ENCODE peak calls at places on chromosome 19, in seven cellular contexts. V is uterus, Z is endothelial cell, O is RWPE1, F is Caco-2, A is GM20000, X is mesothelial cell of epicardium. P is an unnamed sample.

GRCh38 chr19:55352746-55353145 is 1.8 kb downstream of the COX6B2 start:
- DNase-seq in V (no peak), Z (no peak), O (no peak), F (no peak), A (no peak), X (no peak), P (no peak)

GRCh38 chr19:23203841-23204344 is 46.3 kb downstream of the ZNF724 start:
- DNase-seq in V (no peak), Z (no peak), O (no peak), F (no peak), A (no peak), X (no peak), P (no peak)

GRCh38 chr19:29674374-29675119 is 9.3 kb downstream of the PLEKHF1 start:
- DNase-seq in V (no peak), Z (no peak), O (no peak), F (no peak), A (no peak), X (no peak), P (no peak)

GRCh38 chr19:34323433-34324204 is 41.4 kb upstream of the GPI start:
- DNase-seq in V (no peak), Z (no peak), O (no peak), F (no peak), A (no peak), X (no peak), P (no peak)

GRCh38 chr19:45361608-45362007 is 8.8 kb downstream of the ERCC2 start:
- DNase-seq in V (no peak), Z (no peak), O (no peak), F (no peak), A (no peak), X (no peak), P (no peak)

GRCh38 chr19:30006206-30006605 is 64.2 kb downstream of the URI1 start:
- DNase-seq in V (no peak), Z (no peak), O (no peak), F (no peak), A (no peak), X (no peak), P (no peak)

GRCh38 chr19:4326837-4327251 is 11.8 kb downstream of the STAP2 start:
- DNase-seq in V (no peak), Z (no peak), O (no peak), F (no peak), A (no peak), X (no peak), P (peak; percentile 25)

GRCh38 chr19:52007805-52008557 is at the start of gene ZNF615:
- DNase-seq in V (peak; percentile 85), Z (peak; percentile 87), O (peak; percentile 70), F (peak; percentile 90), A (peak; percentile 81), X (peak; percentile 89), P (peak; percentile 90)

GRCh38 chr19:50820086-50820485 is 3.5 kb downstream of the KLK1 start:
- DNase-seq in V (no peak), Z (no peak), O (no peak), F (no peak), A (no peak), X (no peak), P (no peak)

GRCh38 chr19:50821622-50822021 is 2.0 kb downstream of the KLK1 start:
- DNase-seq in V (no peak), Z (no peak), O (no peak), F (no peak), A (no peak), X (no peak), P (no peak)

GRCh38 chr19:50819636-50820035 is 4.0 kb downstream of the KLK1 start:
- DNase-seq in V (no peak), Z (no peak), O (no peak), F (no peak), A (no peak), X (no peak), P (no peak)

GRCh38 chr19:50821248-50821612 is 2.4 kb downstream of the KLK1 start:
- DNase-seq in V (no peak), Z (no peak), O (no peak), F (no peak), A (no peak), X (no peak), P (no peak)

GRCh38 chr19:50820549-50821247 is 2.9 kb downstream of the KLK1 start:
- DNase-seq in V (no peak), Z (no peak), O (no peak), F (no peak), A (peak; percentile 78), X (no peak), P (peak; percentile 59)
- TF ChIP-seq CTCF in V (no peak), Z (no peak), O (no peak), F (no peak), A (no peak), X (no peak), P (no peak)

DNA sequence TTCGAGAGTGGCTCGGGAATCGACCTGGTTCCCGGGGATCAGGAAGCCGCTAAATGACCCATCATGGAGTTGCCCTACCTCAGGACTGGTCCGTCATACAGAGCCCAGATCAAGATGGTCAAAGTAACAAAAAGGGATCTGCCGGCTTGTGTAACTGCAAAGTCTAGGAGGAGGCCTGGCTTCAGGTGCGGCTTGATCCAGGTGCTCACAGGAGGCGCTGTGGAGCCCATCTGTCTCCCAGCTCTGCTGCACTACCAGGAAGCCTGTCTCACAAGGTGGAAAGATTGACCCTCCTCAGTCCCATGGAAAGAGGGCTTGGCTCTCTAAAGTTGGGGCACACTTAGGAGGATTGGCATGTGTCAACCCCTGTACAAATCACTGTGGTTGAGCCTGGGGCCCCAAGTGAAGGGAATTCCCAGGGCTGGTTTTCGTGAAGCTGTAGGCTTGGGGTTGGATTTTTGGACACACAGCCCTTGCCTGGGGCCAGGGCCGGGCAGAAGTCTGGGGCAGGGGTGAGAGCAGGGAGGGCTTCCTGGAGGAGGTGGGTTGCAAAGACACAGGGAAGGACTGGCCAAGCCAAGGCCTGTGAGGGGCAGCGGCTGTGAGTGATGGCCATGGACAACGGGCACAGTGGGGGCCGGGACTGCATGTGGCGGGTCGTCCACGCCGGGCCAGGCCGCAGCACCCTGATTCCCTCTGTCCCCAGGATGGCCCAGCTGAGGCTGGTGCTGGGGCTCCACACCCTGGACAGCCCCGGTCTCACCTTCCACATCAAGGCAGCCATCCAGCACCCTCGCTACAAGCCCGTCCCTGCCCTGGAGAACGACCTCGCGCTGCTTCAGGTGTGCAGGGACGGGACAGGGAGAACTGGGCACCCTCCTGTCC is 4.2 kb downstream of the GZMM start:
- DNase-seq in V (no peak), Z (no peak), O (no peak), F (no peak), A (peak; percentile 38), X (no peak), P (no peak)
- TF ChIP-seq CTCF in V (no peak), Z (no peak), O (no peak), F (no peak), A (no peak), X (no peak), P (no peak)

DNA sequence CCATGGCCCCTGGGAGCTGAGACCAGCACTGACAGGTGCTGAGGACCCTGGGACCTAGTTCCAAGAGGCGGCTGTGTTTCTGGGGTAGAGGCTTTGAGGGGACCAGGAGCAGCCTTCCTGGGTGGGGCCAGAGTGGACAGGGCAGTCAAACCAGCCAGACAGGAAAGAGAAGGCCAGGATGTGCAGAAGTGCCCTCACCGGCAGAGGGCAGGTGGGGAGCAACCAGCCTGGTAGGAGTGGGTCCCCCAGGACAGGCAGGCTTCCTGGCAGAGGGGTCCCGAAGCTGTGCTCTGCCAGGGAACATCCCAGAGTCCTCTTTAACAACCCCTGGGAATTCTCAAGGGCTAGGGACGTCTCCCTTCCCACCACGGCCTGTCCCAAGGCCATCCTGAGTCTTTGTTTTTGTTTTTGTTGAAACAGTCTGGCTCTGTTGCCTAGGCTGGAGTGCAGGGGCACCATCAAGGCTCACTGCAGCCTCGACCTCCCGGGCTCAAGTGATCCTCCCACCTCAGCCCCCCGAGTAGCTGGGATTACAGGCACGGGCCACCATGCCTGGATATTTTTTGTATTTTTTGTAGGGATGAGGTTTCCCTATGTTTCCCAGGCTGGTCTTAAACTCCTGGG is 3.0 kb upstream of the HIPK4 start:
- DNase-seq in V (no peak), Z (no peak), O (peak; percentile 37), F (peak; percentile 69), A (peak; percentile 58), X (no peak), P (no peak)
- TF ChIP-seq CTCF in V (no peak), Z (no peak), O (no peak), F (peak; percentile 52), A (peak; percentile 17), X (no peak), P (no peak)

GRCh38 chr19:58351558-58351878 is 1.8 kb downstream of the A1BG start:
- DNase-seq in V (no peak), Z (no peak), O (no peak), F (no peak), A (no peak), X (no peak), P (no peak)

GRCh38 chr19:58353717-58354477 is 605 bp upstream of the A1BG start:
- DNase-seq in V (no peak), Z (no peak), O (no peak), F (no peak), A (no peak), X (no peak), P (no peak)

GRCh38 chr19:58350871-58351557 is 2.3 kb downstream of the A1BG start:
- DNase-seq in V (no peak), Z (no peak), O (no peak), F (no peak), A (no peak), X (no peak), P (no peak)

GRCh38 chr19:58352760-58353671 is at the start of gene A1BG:
- DNase-seq in V (no peak), Z (no peak), O (no peak), F (no peak), A (no peak), X (no peak), P (no peak)

DNA sequence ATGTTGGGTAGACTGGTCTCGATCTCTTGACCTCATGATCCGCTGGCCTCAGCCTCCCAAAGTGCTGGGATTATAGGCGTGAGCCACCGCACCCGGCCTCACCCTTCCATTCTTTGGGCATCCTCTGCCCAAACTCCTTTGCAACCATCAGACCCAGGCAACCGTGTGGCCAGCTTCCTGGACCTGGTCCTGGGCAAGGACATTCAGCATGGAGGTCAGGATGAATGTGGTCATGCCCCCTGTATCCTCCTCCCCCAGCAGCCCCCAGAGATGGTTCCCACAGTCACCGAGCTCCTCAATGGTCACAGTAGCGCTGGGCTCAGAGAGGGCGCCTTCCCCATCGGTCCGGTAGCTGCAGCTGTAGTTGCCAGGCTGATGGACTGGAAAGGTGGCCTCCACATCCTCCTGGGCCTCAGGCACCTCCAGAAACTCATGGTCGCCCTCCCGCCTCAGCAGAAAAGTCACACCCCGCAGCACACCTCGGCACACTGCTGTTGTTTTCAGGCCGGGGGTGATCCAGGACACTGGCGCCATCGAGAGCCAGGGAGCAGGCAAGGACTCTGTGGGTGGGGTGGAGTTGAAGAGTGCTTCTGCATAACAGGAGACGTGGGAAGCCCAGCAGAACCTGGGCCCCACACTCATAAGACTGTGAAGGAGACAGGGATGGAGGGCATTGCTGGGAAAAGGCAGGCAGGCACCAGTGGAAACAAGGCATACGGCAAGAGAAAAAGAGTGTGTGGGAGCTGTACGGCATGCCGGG is 1.1 kb downstream of the A1BG start:
- DNase-seq in V (no peak), Z (no peak), O (no peak), F (no peak), A (no peak), X (no peak), P (no peak)
- TF ChIP-seq CTCF in V (no peak), Z (no peak), O (no peak), F (no peak), A (no peak), X (no peak), P (no peak)